ENCODE peak calls at places on chromosomes 2 and 18, in ten cellular contexts. A is AML-193; F is Ammon's horn; M is BE2C; G is transverse colon; N is WTC11; R is HCEC 1CT; T is stimulated activated naive B cell treated with anti-CD40 and anti-IgM and Interleukin-4, amounts not matched to agents 10 μg/mL and 1 μg/mL and 100 μg/mL, for 72 hours; K is caudate nucleus; W is NCI-H2029. H is an unnamed sample.

GRCh38 chr2:71607490-71607889 is 154.1 kb downstream of the DYSF start:
- DNase-seq in A (no peak), F (no peak), M (no peak), G (no peak), N (peak; percentile 1), R (no peak), T (no peak), K (no peak), W (no peak), H (no peak)

GRCh38 chr2:220585241-220585640 is 957.8 kb downstream of the SLC4A3 start:
- DNase-seq in A (no peak), F (no peak), M (no peak), G (no peak), N (no peak), R (peak; percentile 5), T (no peak), K (no peak), W (no peak), H (no peak)

GRCh38 chr18:80202264-80202998 is 44.9 kb downstream of the PARD6G start:
- DNase-seq in A (no peak), F (no peak), M (no peak), G (no peak), N (no peak), R (no peak), T (peak; percentile 56), K (no peak), W (no peak), H (no peak)

GRCh38 chr2:218152777-218153176 is 14.0 kb downstream of the CXCR1 start:
- DNase-seq in A (no peak), F (no peak), M (no peak), G (no peak), N (no peak), R (no peak), T (no peak), K (no peak), W (no peak), H (peak; percentile 54)

GRCh38 chr18:55422456-55423185 is 165.4 kb downstream of the TCF4 start:
- DNase-seq in A (no peak), F (peak; percentile 56), M (peak; percentile 27), G (peak; percentile 22), N (no peak), R (no peak), T (no peak), K (no peak), W (no peak), H (peak; percentile 39)

GRCh38 chr18:26655614-26656400 is 107.5 kb upstream of the KCTD1 start:
- DNase-seq in A (no peak), F (peak; percentile 55), M (peak; percentile 43), G (peak; percentile 46), N (peak; percentile 74), R (peak; percentile 43), T (no peak), K (peak; percentile 66), W (peak; percentile 45), H (peak; percentile 85)

GRCh38 chr2:60091884-60092283 is 461.6 kb downstream of the BCL11A start:
- DNase-seq in A (no peak), F (no peak), M (no peak), G (peak; percentile 81), N (no peak), R (no peak), T (no peak), K (no peak), W (no peak), H (no peak)

GRCh38 chr2:205637779-205638503 is 44.4 kb upstream of the NRP2 start:
- DNase-seq in A (no peak), F (no peak), M (no peak), G (no peak), N (no peak), R (no peak), T (no peak), K (no peak), W (no peak), H (no peak)

GRCh38 chr2:204452464-204453023 is 92.7 kb upstream of the PARD3B start:
- DNase-seq in A (no peak), F (peak; percentile 60), M (no peak), G (peak; percentile 44), N (no peak), R (peak; percentile 98), T (no peak), K (no peak), W (no peak), H (no peak)

GRCh38 chr18:74796928-74797576 is 199.4 kb downstream of the ZNF407 start:
- DNase-seq in A (no peak), F (peak; percentile 48), M (peak; percentile 14), G (no peak), N (no peak), R (peak; percentile 67), T (no peak), K (peak; percentile 12), W (no peak), H (no peak)

GRCh38 chr2:219658861-219659260 is 31.4 kb downstream of the SLC4A3 start:
- DNase-seq in A (no peak), F (no peak), M (no peak), G (no peak), N (no peak), R (no peak), T (no peak), K (no peak), W (no peak), H (no peak)

GRCh38 chr2:238081150-238081549 is 19.0 kb upstream of the ESPNL start:
- DNase-seq in A (no peak), F (peak; percentile 30), M (peak; percentile 89), G (no peak), N (no peak), R (no peak), T (no peak), K (no peak), W (no peak), H (no peak)

GRCh38 chr2:118847447-118848172 is at the start of gene EN1:
- DNase-seq in A (no peak), F (no peak), M (no peak), G (no peak), N (peak; percentile 83), R (no peak), T (no peak), K (no peak), W (no peak), H (peak; percentile 10)

GRCh38 chr2:152134488-152135280 is 35.8 kb upstream of the CACNB4 start:
- DNase-seq in A (no peak), F (no peak), M (no peak), G (no peak), N (no peak), R (peak; percentile 48), T (peak; percentile 16), K (no peak), W (no peak), H (no peak)

GRCh38 chr2:870426-870825 is 80.2 kb upstream of the SNTG2 start:
- DNase-seq in A (no peak), F (no peak), M (no peak), G (no peak), N (no peak), R (no peak), T (no peak), K (no peak), W (no peak), H (no peak)

GRCh38 chr2:234996467-234997270 is 44.9 kb downstream of the SH3BP4 start:
- DNase-seq in A (no peak), F (no peak), M (no peak), G (no peak), N (peak; percentile 80), R (peak; percentile 42), T (no peak), K (no peak), W (no peak), H (no peak)

GRCh38 chr2:51997571-51997970 is 965.6 kb upstream of the NRXN1 start:
- DNase-seq in A (no peak), F (no peak), M (no peak), G (no peak), N (no peak), R (no peak), T (no peak), K (no peak), W (no peak), H (no peak)

GRCh38 chr2:219442206-219443015 is 7.8 kb downstream of the SPEG start:
- DNase-seq in A (no peak), F (no peak), M (no peak), G (no peak), N (peak; percentile 24), R (no peak), T (no peak), K (no peak), W (no peak), H (no peak)

GRCh38 chr2:227163445-227163997 is 484 bp downstream of the COL4A4 start:
- DNase-seq in A (no peak), F (no peak), M (no peak), G (peak; percentile 46), N (peak; percentile 17), R (no peak), T (no peak), K (no peak), W (no peak), H (no peak)

GRCh38 chr2:44894058-44894457 is 47.4 kb upstream of the SIX3 start:
- DNase-seq in A (no peak), F (no peak), M (no peak), G (no peak), N (no peak), R (no peak), T (no peak), K (peak; percentile 28), W (no peak), H (no peak)

GRCh38 chr2:118186858-118187254 is 98.6 kb downstream of the INSIG2 start:
- DNase-seq in A (no peak), F (no peak), M (no peak), G (no peak), N (no peak), R (no peak), T (no peak), K (no peak), W (no peak), H (no peak)

GRCh38 chr18:65567372-65567771 is 183.4 kb upstream of the CDH7 start:
- DNase-seq in A (peak; percentile 9), F (peak; percentile 13), M (no peak), G (no peak), N (no peak), R (no peak), T (no peak), K (no peak), W (no peak), H (peak; percentile 22)

GRCh38 chr2:239979243-239980023 is 45.7 kb downstream of the NDUFA10 start:
- DNase-seq in A (no peak), F (peak; percentile 70), M (peak; percentile 89), G (no peak), N (peak; percentile 69), R (no peak), T (no peak), K (no peak), W (no peak), H (no peak)

GRCh38 chr2:185128331-185128730 is 530.0 kb downstream of the ZNF804A start:
- DNase-seq in A (no peak), F (no peak), M (no peak), G (no peak), N (no peak), R (peak; percentile 18), T (no peak), K (no peak), W (no peak), H (no peak)

GRCh38 chr18:9757851-9758587 is 49.9 kb downstream of the RAB31 start:
- DNase-seq in A (peak; percentile 38), F (no peak), M (no peak), G (no peak), N (no peak), R (peak; percentile 21), T (no peak), K (no peak), W (no peak), H (no peak)

GRCh38 chr2:21038403-21039073 is 5.3 kb downstream of the APOB start:
- DNase-seq in A (no peak), F (no peak), M (no peak), G (no peak), N (no peak), R (peak; percentile 52), T (no peak), K (no peak), W (peak; percentile 28), H (no peak)

GRCh38 chr18:46754188-46754587 is 2.7 kb downstream of the ST8SIA5 start:
- DNase-seq in A (no peak), F (no peak), M (no peak), G (no peak), N (no peak), R (no peak), T (no peak), K (no peak), W (peak; percentile 10), H (no peak)

GRCh38 chr18:5879479-5879882 is 15.8 kb downstream of the TMEM200C start:
- DNase-seq in A (peak; percentile 15), F (peak; percentile 32), M (no peak), G (no peak), N (no peak), R (peak; percentile 43), T (no peak), K (no peak), W (no peak), H (peak; percentile 26)

H was measured in cerebellum.